ENCODE peak calls at places on chromosomes 2 and 18, in ten cellular contexts. B, S, A, Z, Q, K, N, O, T and C are unnamed samples.

GRCh38 chr2:144285324-144285723 is 234.6 kb downstream of the ZEB2 start:
- DNase-seq in Z (no peak), Q (no peak), N (no peak), S (no peak), B (no peak), O (no peak), A (no peak), K (no peak), T (no peak), C (no peak)

GRCh38 chr2:98912221-98912851 is 23.7 kb downstream of the CRACDL start:
- DNase-seq in O (no peak), Q (peak), N (peak), T (peak), S (peak), B (no peak), K (peak), Z (no peak), A (peak), C (peak)

GRCh38 chr2:195671563-195671962 is 14.5 kb downstream of the SLC39A10 start:
- DNase-seq in Z (no peak), S (no peak), A (no peak), N (no peak), O (no peak), T (no peak), B (no peak), K (no peak), Q (no peak), C (no peak)

GRCh38 chr2:160054984-160055725 is 7.3 kb downstream of the PLA2R1 start:
- DNase-seq in B (no peak), N (no peak), Z (no peak), A (no peak), Q (no peak), K (no peak), T (no peak), S (no peak), O (no peak), C (no peak)

GRCh38 chr2:48312126-48312525 is 217.8 kb upstream of the STON1 start:
- DNase-seq in B (no peak), N (peak), A (no peak), Z (no peak), K (no peak), T (no peak), O (no peak), S (no peak), Q (no peak), C (no peak)

GRCh38 chr18:37403100-37403781 is 162.4 kb downstream of the CELF4 start:
- DNase-seq in S (peak), Z (peak), O (no peak), T (no peak), A (peak), B (no peak), K (no peak), N (no peak), Q (no peak), C (peak)

GRCh38 chr2:228180126-228181097 is 1.1 kb downstream of the SPHKAP start:
- DNase-seq in K (no peak), T (peak), Q (no peak), O (no peak), N (no peak), A (no peak), S (no peak), B (no peak), Z (peak), C (no peak)

GRCh38 chr18:46148810-46149209 is 44.6 kb downstream of the HAUS1 start:
- DNase-seq in K (peak), T (peak), Z (peak), O (no peak), Q (peak), N (peak), S (no peak), A (no peak), B (no peak), C (peak)

GRCh38 chr2:156366747-156367146 is 34.2 kb upstream of the NR4A2 start:
- DNase-seq in N (no peak), T (no peak), A (no peak), K (no peak), Z (no peak), S (no peak), Q (no peak), B (no peak), O (no peak), C (no peak)

GRCh38 chr2:126827371-126827770 is 71.3 kb upstream of the TEX51 start:
- DNase-seq in N (no peak), K (no peak), O (no peak), Z (no peak), S (no peak), Q (no peak), A (no peak), B (no peak), T (peak), C (no peak)